ENCODE peak calls at places on chromosomes 3 and 15, in six cellular contexts. One of them, this sample, is unnamed.

GRCh38 chr3:197542741-197543454 is 12.9 kb downstream of the BDH1 start:
- DNase-seq in IMR-90: no peak
- DNase-seq in neuronal stem cell: no peak
- DNase-seq in mesenchymal stem cell: no peak
- DNase-seq in trophoblast cell: no peak
- DNase-seq in H1: no peak
- DNase-seq in this sample: no peak

GRCh38 chr15:90934256-90934948 is 683 bp upstream of the UNC45A start:
- DNase-seq in IMR-90: peak
- DNase-seq in neuronal stem cell: peak
- DNase-seq in mesenchymal stem cell: peak
- DNase-seq in trophoblast cell: peak
- DNase-seq in H1: peak
- DNase-seq in this sample: peak

GRCh38 chr3:120614765-120615164 is 18.6 kb downstream of the NDUFB4 start:
- DNase-seq in IMR-90: no peak
- DNase-seq in neuronal stem cell: no peak
- DNase-seq in mesenchymal stem cell: no peak
- DNase-seq in trophoblast cell: no peak
- DNase-seq in H1: no peak
- DNase-seq in this sample: no peak

GRCh38 chr3:139930201-139930600 is 4.8 kb upstream of the CLSTN2 start:
- DNase-seq in IMR-90: no peak
- DNase-seq in neuronal stem cell: no peak
- DNase-seq in mesenchymal stem cell: no peak
- DNase-seq in trophoblast cell: no peak
- DNase-seq in H1: no peak
- DNase-seq in this sample: no peak

GRCh38 chr3:134299185-134299887 is 48.7 kb upstream of the RYK start:
- DNase-seq in IMR-90: peak
- DNase-seq in neuronal stem cell: no peak
- DNase-seq in mesenchymal stem cell: no peak
- DNase-seq in trophoblast cell: peak
- DNase-seq in H1: no peak
- DNase-seq in this sample: peak

GRCh38 chr3:171967137-171967783 is 72.1 kb upstream of the FNDC3B start:
- DNase-seq in IMR-90: peak
- DNase-seq in neuronal stem cell: no peak
- DNase-seq in mesenchymal stem cell: peak
- DNase-seq in trophoblast cell: peak
- DNase-seq in H1: no peak
- DNase-seq in this sample: peak

GRCh38 chr3:178584722-178585121 is 48.5 kb downstream of the KCNMB2 start:
- DNase-seq in IMR-90: no peak
- DNase-seq in neuronal stem cell: no peak
- DNase-seq in mesenchymal stem cell: no peak
- DNase-seq in trophoblast cell: no peak
- DNase-seq in H1: no peak
- DNase-seq in this sample: no peak

GRCh38 chr15:70761931-70762468 is 1.4 kb downstream of the UACA start:
- DNase-seq in IMR-90: no peak
- DNase-seq in neuronal stem cell: no peak
- DNase-seq in mesenchymal stem cell: no peak
- DNase-seq in trophoblast cell: no peak
- DNase-seq in H1: no peak
- DNase-seq in this sample: no peak

GRCh38 chr3:10263549-10264363 is 15.5 kb downstream of the TATDN2 start:
- DNase-seq in IMR-90: peak
- DNase-seq in neuronal stem cell: no peak
- DNase-seq in mesenchymal stem cell: peak
- DNase-seq in trophoblast cell: peak
- DNase-seq in H1: peak
- DNase-seq in this sample: peak

GRCh38 chr15:67660874-67661606 is 118.5 kb downstream of the MAP2K5 start:
- DNase-seq in IMR-90: no peak
- DNase-seq in neuronal stem cell: no peak
- DNase-seq in mesenchymal stem cell: no peak
- DNase-seq in trophoblast cell: no peak
- DNase-seq in H1: no peak
- DNase-seq in this sample: no peak

GRCh38 chr3:108524547-108524946 is 14.2 kb upstream of the MYH15 start:
- DNase-seq in IMR-90: peak
- DNase-seq in neuronal stem cell: no peak
- DNase-seq in mesenchymal stem cell: peak
- DNase-seq in trophoblast cell: peak
- DNase-seq in H1: no peak
- DNase-seq in this sample: no peak

GRCh38 chr15:99976811-99977271 is 243.6 kb upstream of the LYSMD4 start:
- DNase-seq in IMR-90: peak
- DNase-seq in neuronal stem cell: no peak
- DNase-seq in mesenchymal stem cell: peak
- DNase-seq in trophoblast cell: peak
- DNase-seq in H1: no peak
- DNase-seq in this sample: no peak

GRCh38 chr3:117644203-117644602 is 934.6 kb downstream of the TUSC7 start:
- DNase-seq in IMR-90: no peak
- DNase-seq in neuronal stem cell: no peak
- DNase-seq in mesenchymal stem cell: no peak
- DNase-seq in trophoblast cell: no peak
- DNase-seq in H1: no peak
- DNase-seq in this sample: no peak

GRCh38 chr3:149011676-149012075 is 20.3 kb downstream of the GYG1 start:
- DNase-seq in IMR-90: no peak
- DNase-seq in neuronal stem cell: no peak
- DNase-seq in mesenchymal stem cell: no peak
- DNase-seq in trophoblast cell: no peak
- DNase-seq in H1: no peak
- DNase-seq in this sample: no peak

GRCh38 chr15:71080705-71081104 is 34.6 kb upstream of the THSD4 start:
- DNase-seq in IMR-90: peak
- DNase-seq in neuronal stem cell: no peak
- DNase-seq in mesenchymal stem cell: peak
- DNase-seq in trophoblast cell: no peak
- DNase-seq in H1: no peak
- DNase-seq in this sample: no peak

GRCh38 chr15:80419546-80419945 is 15.4 kb downstream of the ARNT2 start:
- DNase-seq in IMR-90: peak
- DNase-seq in neuronal stem cell: no peak
- DNase-seq in mesenchymal stem cell: peak
- DNase-seq in trophoblast cell: no peak
- DNase-seq in H1: no peak
- DNase-seq in this sample: no peak

GRCh38 chr3:39349080-39349479 is 19.6 kb downstream of the CCR8 start:
- DNase-seq in IMR-90: no peak
- DNase-seq in neuronal stem cell: no peak
- DNase-seq in mesenchymal stem cell: no peak
- DNase-seq in trophoblast cell: no peak
- DNase-seq in H1: no peak
- DNase-seq in this sample: no peak

GRCh38 chr3:136343873-136344281 is 93.7 kb downstream of the PCCB start:
- DNase-seq in IMR-90: peak
- DNase-seq in neuronal stem cell: no peak
- DNase-seq in mesenchymal stem cell: peak
- DNase-seq in trophoblast cell: peak
- DNase-seq in H1: no peak
- DNase-seq in this sample: peak

GRCh38 chr3:17905996-17906395 is 163.6 kb upstream of the TBC1D5 start:
- DNase-seq in IMR-90: no peak
- DNase-seq in neuronal stem cell: no peak
- DNase-seq in mesenchymal stem cell: no peak
- DNase-seq in trophoblast cell: no peak
- DNase-seq in H1: no peak
- DNase-seq in this sample: peak

GRCh38 chr15:92899910-92900711 is at the start of gene CHD2:
- DNase-seq in IMR-90: peak
- DNase-seq in neuronal stem cell: peak
- DNase-seq in mesenchymal stem cell: peak
- DNase-seq in trophoblast cell: peak
- DNase-seq in H1: peak
- DNase-seq in this sample: peak

GRCh38 chr3:144129536-144130214 is 158.1 kb downstream of the DIPK2A start:
- DNase-seq in IMR-90: no peak
- DNase-seq in neuronal stem cell: no peak
- DNase-seq in mesenchymal stem cell: no peak
- DNase-seq in trophoblast cell: no peak
- DNase-seq in H1: no peak
- DNase-seq in this sample: no peak

GRCh38 chr15:89003865-89004725 is 84.2 kb upstream of the ABHD2 start:
- DNase-seq in IMR-90: peak
- DNase-seq in neuronal stem cell: peak
- DNase-seq in mesenchymal stem cell: peak
- DNase-seq in trophoblast cell: peak
- DNase-seq in H1: no peak
- DNase-seq in this sample: peak

GRCh38 chr3:141797167-141797773 is 34.1 kb downstream of the GRK7 start:
- DNase-seq in IMR-90: peak
- DNase-seq in neuronal stem cell: peak
- DNase-seq in mesenchymal stem cell: peak
- DNase-seq in trophoblast cell: no peak
- DNase-seq in H1: peak
- DNase-seq in this sample: peak
- H3K4me3 ChIP-seq in IMR-90: peak
- H3K4me3 ChIP-seq in neuronal stem cell: peak
- H3K4me3 ChIP-seq in mesenchymal stem cell: peak
- H3K4me3 ChIP-seq in trophoblast cell: peak
- H3K4me3 ChIP-seq in H1: peak
- H3K4me3 ChIP-seq in this sample: no peak

DNA sequence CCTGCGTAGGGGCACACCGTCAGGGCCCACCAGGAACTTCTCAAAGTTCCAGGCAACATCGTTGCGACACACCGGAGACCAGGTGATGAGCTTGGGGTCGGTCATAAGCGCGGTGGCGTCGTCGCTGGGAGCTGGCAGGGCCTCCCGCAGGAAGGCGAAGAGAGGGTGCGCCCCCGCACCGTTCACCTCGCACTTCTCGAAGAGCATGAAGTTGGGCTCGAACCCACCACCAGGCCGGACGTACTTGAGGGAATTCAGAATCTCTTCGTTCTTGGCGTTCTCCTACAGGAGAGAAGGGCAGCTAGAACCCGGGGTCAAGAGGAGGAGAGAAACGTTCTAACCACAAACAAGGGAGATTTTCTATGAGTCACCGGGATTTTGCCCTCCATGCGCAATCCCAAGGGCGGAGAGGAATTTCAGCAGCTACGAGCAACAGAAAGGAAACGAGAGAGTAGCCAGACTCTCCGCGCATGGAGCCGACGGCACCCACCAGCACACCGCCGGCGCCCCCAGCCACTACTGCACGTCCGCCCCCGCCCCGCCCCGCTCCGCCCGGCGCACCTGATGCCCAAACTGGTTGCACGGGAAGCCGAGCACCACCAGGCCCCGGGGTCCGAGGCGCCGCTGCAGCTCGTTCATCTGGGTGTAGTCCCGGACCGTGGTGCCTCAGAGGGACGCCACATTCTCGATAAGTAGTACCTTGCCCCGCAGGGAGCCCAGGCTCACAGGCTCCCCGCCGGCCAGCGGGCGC is 512 bp downstream of the GPX1 start:
- DNase-seq in IMR-90: peak
- DNase-seq in neuronal stem cell: peak
- DNase-seq in mesenchymal stem cell: peak
- DNase-seq in trophoblast cell: peak
- DNase-seq in H1: peak
- DNase-seq in this sample: peak
- H3K23ac ChIP-seq in IMR-90: peak
- H3K23ac ChIP-seq in neuronal stem cell: peak
- H3K23ac ChIP-seq in mesenchymal stem cell: no peak
- H3K23ac ChIP-seq in trophoblast cell: no peak
- H3K23ac ChIP-seq in H1: no peak
- H3K23ac ChIP-seq in this sample: no peak

GRCh38 chr3:11718582-11719405 is 75.1 kb upstream of the VGLL4 start:
- DNase-seq in IMR-90: peak
- DNase-seq in neuronal stem cell: peak
- DNase-seq in mesenchymal stem cell: peak
- DNase-seq in trophoblast cell: peak
- DNase-seq in H1: peak
- DNase-seq in this sample: peak

GRCh38 chr3:11717768-11718581 is 74.3 kb upstream of the VGLL4 start:
- DNase-seq in IMR-90: peak
- DNase-seq in neuronal stem cell: no peak
- DNase-seq in mesenchymal stem cell: peak
- DNase-seq in trophoblast cell: peak
- DNase-seq in H1: no peak
- DNase-seq in this sample: no peak

GRCh38 chr3:11719406-11720219 is 75.9 kb upstream of the VGLL4 start:
- DNase-seq in IMR-90: peak
- DNase-seq in neuronal stem cell: peak
- DNase-seq in mesenchymal stem cell: peak
- DNase-seq in trophoblast cell: peak
- DNase-seq in H1: peak
- DNase-seq in this sample: peak

GRCh38 chr3:11716576-11717250 is 73.0 kb upstream of the VGLL4 start:
- DNase-seq in IMR-90: no peak
- DNase-seq in neuronal stem cell: no peak
- DNase-seq in mesenchymal stem cell: peak
- DNase-seq in trophoblast cell: peak
- DNase-seq in H1: no peak
- DNase-seq in this sample: no peak

GRCh38 chr3:11717301-11717700 is 73.6 kb upstream of the VGLL4 start:
- DNase-seq in IMR-90: peak
- DNase-seq in neuronal stem cell: no peak
- DNase-seq in mesenchymal stem cell: peak
- DNase-seq in trophoblast cell: peak
- DNase-seq in H1: no peak
- DNase-seq in this sample: peak
- H3K4me2 ChIP-seq in IMR-90: no peak
- H3K4me2 ChIP-seq in neuronal stem cell: no peak
- H3K4me2 ChIP-seq in mesenchymal stem cell: no peak
- H3K4me2 ChIP-seq in trophoblast cell: no peak
- H3K4me2 ChIP-seq in H1: no peak
- H3K4me2 ChIP-seq in this sample: no peak

GRCh38 chr15:74529911-74530310 is 11.1 kb upstream of the ARID3B start:
- DNase-seq in IMR-90: peak
- DNase-seq in neuronal stem cell: no peak
- DNase-seq in mesenchymal stem cell: peak
- DNase-seq in trophoblast cell: no peak
- DNase-seq in H1: no peak
- DNase-seq in this sample: no peak

GRCh38 chr15:74528876-74529275 is 12.1 kb upstream of the ARID3B start:
- DNase-seq in IMR-90: no peak
- DNase-seq in neuronal stem cell: no peak
- DNase-seq in mesenchymal stem cell: no peak
- DNase-seq in trophoblast cell: no peak
- DNase-seq in H1: no peak
- DNase-seq in this sample: no peak

GRCh38 chr15:74530771-74531143 is 10.3 kb upstream of the ARID3B start:
- DNase-seq in IMR-90: no peak
- DNase-seq in neuronal stem cell: no peak
- DNase-seq in mesenchymal stem cell: no peak
- DNase-seq in trophoblast cell: no peak
- DNase-seq in H1: no peak
- DNase-seq in this sample: no peak

GRCh38 chr15:74535388-74536084 is 5.5 kb upstream of the ARID3B start:
- DNase-seq in IMR-90: peak
- DNase-seq in neuronal stem cell: no peak
- DNase-seq in mesenchymal stem cell: peak
- DNase-seq in trophoblast cell: no peak
- DNase-seq in H1: no peak
- DNase-seq in this sample: no peak

GRCh38 chr15:74531144-74531811 is 9.7 kb upstream of the ARID3B start:
- DNase-seq in IMR-90: peak
- DNase-seq in neuronal stem cell: no peak
- DNase-seq in mesenchymal stem cell: peak
- DNase-seq in trophoblast cell: peak
- DNase-seq in H1: peak
- DNase-seq in this sample: peak
- H3K4me3 ChIP-seq in IMR-90: no peak
- H3K4me3 ChIP-seq in neuronal stem cell: no peak
- H3K4me3 ChIP-seq in mesenchymal stem cell: no peak
- H3K4me3 ChIP-seq in trophoblast cell: no peak
- H3K4me3 ChIP-seq in H1: peak
- H3K4me3 ChIP-seq in this sample: no peak